ENCODE peak calls at places on chromosomes 5 and 9, in nine cellular contexts. L is A549, A is Panc1, Q is GM23338, E is HCT116, S is GM12878, V is SK-N-SH, Z is K562, R is HepG2. F is an unnamed sample.

GRCh38 chr5:100252944-100253343 is 282.2 kb upstream of the FAM174A start:
- DNase-seq in L (no peak), A (no peak), Q (no peak), E (no peak), S (no peak), V (no peak), Z (no peak), R (no peak), F (no peak)

GRCh38 chr5:95715799-95716461 is 15.2 kb upstream of the RHOBTB3 start:
- DNase-seq in L (peak; percentile 11), A (no peak), Q (no peak), E (peak; percentile 63), S (no peak), V (no peak), Z (no peak), R (no peak), F (no peak)

GRCh38 chr5:143682221-143682620 is 129.7 kb upstream of the HMHB1 start:
- DNase-seq in L (peak; percentile 32), A (no peak), Q (no peak), E (no peak), S (no peak), V (no peak), Z (no peak), R (no peak), F (no peak)

GRCh38 chr5:95924720-95925119 is 36.9 kb downstream of the ELL2 start:
- DNase-seq in L (peak; percentile 25), A (no peak), Q (no peak), E (no peak), S (no peak), V (no peak), Z (peak; percentile 41), R (peak; percentile 90), F (peak; percentile 75)

GRCh38 chr5:179411161-179411841 is 66.0 kb upstream of the ADAMTS2 start:
- DNase-seq in L (no peak), A (no peak), Q (no peak), E (no peak), S (no peak), V (no peak), Z (no peak), R (no peak), F (no peak)

GRCh38 chr5:109256486-109256885 is 153.3 kb downstream of the PJA2 start:
- DNase-seq in L (no peak), A (no peak), Q (no peak), E (no peak), S (no peak), V (no peak), Z (peak; percentile 10), R (no peak), F (no peak)

GRCh38 chr5:81035522-81035921 is 75.4 kb downstream of the RASGRF2 start:
- DNase-seq in L (no peak), A (no peak), Q (no peak), E (no peak), S (no peak), V (no peak), Z (no peak), R (no peak), F (no peak)

GRCh38 chr5:12848709-12849108 is 944.5 kb upstream of the CTNND2 start:
- DNase-seq in L (no peak), A (no peak), Q (no peak), E (no peak), S (no peak), V (no peak), Z (no peak), R (no peak), F (no peak)

GRCh38 chr5:76270214-76270613 is 132.9 kb upstream of the IQGAP2 start:
- DNase-seq in L (no peak), A (no peak), Q (no peak), E (no peak), S (no peak), V (no peak), Z (no peak), R (no peak), F (no peak)

GRCh38 chr5:177433658-177434217 is 7.3 kb downstream of the GRK6 start:
- DNase-seq in L (no peak), A (no peak), Q (no peak), E (no peak), S (no peak), V (no peak), Z (no peak), R (no peak), F (peak; percentile 44)

GRCh38 chr5:95843733-95844223 is 21.3 kb upstream of the GLRX start:
- DNase-seq in L (peak; percentile 30), A (no peak), Q (no peak), E (no peak), S (no peak), V (no peak), Z (no peak), R (no peak), F (no peak)

GRCh38 chr9:88075966-88076285 is 62.3 kb downstream of the SPATA31C2 start:
- DNase-seq in L (no peak), A (peak; percentile 2), Q (no peak), E (no peak), S (no peak), V (no peak), Z (no peak), R (no peak), F (no peak)

DNA sequence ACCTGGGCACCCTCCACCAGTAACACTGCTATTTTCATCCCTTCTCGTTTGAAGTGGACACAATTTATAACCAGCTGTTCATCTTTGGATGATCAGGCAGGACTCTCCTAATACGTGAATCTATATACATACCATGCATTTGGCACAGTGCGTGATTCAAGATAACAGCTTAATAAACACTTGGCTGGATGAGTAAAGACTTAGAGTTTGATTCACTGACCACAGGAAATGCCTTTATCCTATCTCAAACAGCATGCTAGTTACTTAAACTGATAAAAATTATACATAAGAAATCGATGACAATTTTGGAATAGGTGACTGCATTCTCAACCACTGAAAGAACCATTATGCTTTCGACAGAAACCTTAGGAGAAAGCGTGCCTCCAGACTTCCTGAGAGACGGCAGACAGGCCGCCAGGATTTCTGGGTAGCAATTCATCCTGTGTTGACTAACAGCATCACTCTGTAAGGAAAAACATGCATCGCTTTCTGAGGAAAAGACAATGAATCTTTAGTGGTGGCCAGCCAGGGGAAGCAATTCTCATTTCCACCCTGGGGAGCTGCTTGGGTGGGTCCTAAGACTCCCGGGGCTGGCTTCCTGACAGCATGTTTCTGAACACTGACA is 9.7 kb downstream of the MRPL36 start:
- DNase-seq in L (no peak), A (no peak), Q (no peak), E (no peak), S (no peak), V (no peak), Z (no peak), R (no peak), F (no peak)
- TF ChIP-seq REST in L (no peak), A (no peak), Q (no peak), E (no peak), S (no peak), V (no peak), Z (no peak), R (no peak), F (no peak)

DNA sequence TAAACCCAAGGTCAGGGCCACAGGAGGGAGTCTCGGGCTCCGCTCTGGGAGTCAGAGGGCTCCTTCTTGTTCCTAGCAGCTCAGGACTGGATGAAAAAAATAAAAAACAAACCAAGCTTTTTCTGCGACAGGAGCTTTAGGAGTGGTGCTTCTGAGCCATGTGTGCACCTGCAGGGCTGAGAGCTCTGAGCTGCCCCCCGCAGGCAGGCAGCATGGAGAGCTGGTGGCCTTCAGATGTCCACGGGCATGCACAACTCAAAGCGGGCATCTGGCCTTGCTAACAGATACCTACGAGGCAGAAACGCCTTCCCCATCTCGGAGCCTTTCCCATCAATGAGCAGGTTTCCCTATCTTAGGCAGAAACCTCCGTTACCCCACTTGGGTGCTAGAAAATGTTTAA is 28.5 kb downstream of the DBH start:
- DNase-seq in L (no peak), A (no peak), Q (no peak), E (no peak), S (no peak), V (peak; percentile 68), Z (no peak), R (no peak), F (no peak)
- TF ChIP-seq REST in L (no peak), A (no peak), Q (no peak), E (no peak), S (no peak), V (no peak), Z (no peak), R (no peak), F (no peak)

GRCh38 chr9:133420392-133420827 is 1.8 kb upstream of the ADAMTS13 start:
- DNase-seq in L (peak; percentile 23), A (no peak), Q (peak; percentile 62), E (no peak), S (peak; percentile 95), V (no peak), Z (no peak), R (no peak), F (no peak)
- TF ChIP-seq REST in L (no peak), A (no peak), Q (no peak), E (no peak), S (no peak), V (no peak), Z (no peak), R (no peak), F (no peak)

GRCh38 chr5:78699565-78700143 is 51.1 kb upstream of the LHFPL2 start:
- DNase-seq in L (peak; percentile 96), A (peak; percentile 84), Q (no peak), E (peak; percentile 99), S (no peak), V (no peak), Z (peak; percentile 47), R (peak; percentile 64), F (peak; percentile 56)
- TF ChIP-seq REST in L (no peak), A (no peak), Q (no peak), E (no peak), S (no peak), V (no peak), Z (no peak), R (no peak), F (no peak)

DNA sequence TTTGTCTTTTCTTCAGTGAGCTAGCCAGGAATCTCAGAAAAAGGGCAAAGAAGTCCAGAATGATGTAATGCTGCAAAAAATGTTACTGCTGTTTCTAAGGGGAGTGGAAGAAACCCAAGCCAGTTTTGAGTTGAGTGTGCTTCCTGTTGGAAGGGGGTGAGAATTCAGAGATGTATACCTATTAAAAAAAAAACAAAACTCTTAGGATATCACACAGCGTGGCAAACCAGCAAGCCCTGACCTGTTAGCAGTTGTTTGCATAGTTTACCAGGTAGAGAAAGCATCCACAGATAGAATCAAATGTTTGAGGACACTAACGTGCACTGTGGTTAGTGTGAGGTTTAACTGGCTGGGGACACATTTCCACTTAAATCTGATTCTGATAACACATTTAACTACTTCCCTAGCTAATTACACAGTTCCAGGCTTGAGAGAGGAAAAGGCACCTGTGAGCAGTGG is 11.4 kb downstream of the BASP1 start:
- DNase-seq in L (no peak), A (no peak), Q (no peak), E (no peak), S (peak; percentile 66), V (no peak), Z (no peak), R (no peak), F (no peak)
- TF ChIP-seq REST in L (no peak), A (no peak), Q (no peak), E (no peak), S (no peak), V (no peak), Z (no peak), R (no peak), F (no peak)